ENCODE peak calls at places on chromosomes 11 and 22, in five cellular contexts. W, Q, H, U and T are unnamed samples.

GRCh38 chr11:134244593-134244992 is 8.6 kb downstream of the THYN1 start:
- DNase-seq in U (peak), H (peak), W (no peak), Q (no peak), T (peak)

GRCh38 chr22:38872831-38873248 is 824 bp upstream of the CBX6 start:
- DNase-seq in W (no peak), H (peak), U (peak), Q (peak), T (no peak)

GRCh38 chr22:37563153-37564081 is 3.1 kb downstream of the CDC42EP1 start:
- DNase-seq in U (peak), Q (peak), W (peak), H (peak), T (peak)

GRCh38 chr11:134565343-134565891 is 153.4 kb upstream of the B3GAT1 start:
- DNase-seq in H (no peak), W (no peak), Q (no peak), U (no peak), T (no peak)

GRCh38 chr11:66546966-66547661 is 411 bp downstream of the ACTN3 start:
- DNase-seq in W (no peak), U (no peak), H (no peak), Q (no peak), T (no peak)

GRCh38 chr11:66388746-66389386 is 17.3 kb upstream of the SLC29A2 start:
- DNase-seq in U (peak), W (peak), H (peak), Q (peak), T (peak)

GRCh38 chr11:72860010-72860409 is 45.8 kb downstream of the ATG16L2 start:
- DNase-seq in Q (no peak), H (no peak), W (no peak), U (no peak), T (no peak)

GRCh38 chr11:279040-279965 is 1.1 kb downstream of the NLRP6 start:
- DNase-seq in H (no peak), U (no peak), W (no peak), Q (no peak), T (no peak)

GRCh38 chr11:113906038-113906437 is 1.4 kb downstream of the HTR3B start:
- DNase-seq in U (peak), W (peak), H (peak), Q (peak), T (no peak)

GRCh38 chr22:19234126-19234896 is 55.8 kb upstream of the SLC25A1 start:
- DNase-seq in U (no peak), W (no peak), Q (no peak), H (no peak), T (no peak)

GRCh38 chr11:32706985-32707736 is 87.3 kb downstream of the CCDC73 start:
- DNase-seq in H (peak), W (peak), Q (peak), U (peak), T (no peak)

GRCh38 chr11:84901986-84902385 is 725.2 kb downstream of the DLG2 start:
- DNase-seq in U (peak), Q (no peak), H (peak), W (peak), T (no peak)

GRCh38 chr11:86918943-86919342 is 36.3 kb downstream of the FZD4 start:
- DNase-seq in Q (no peak), H (peak), W (no peak), U (no peak), T (no peak)

GRCh38 chr22:47625013-47625385 is 862.5 kb downstream of the TBC1D22A start:
- DNase-seq in H (no peak), W (no peak), U (no peak), Q (no peak), T (no peak)

GRCh38 chr22:47851586-47851985 is 1089.1 kb downstream of the TBC1D22A start:
- DNase-seq in W (no peak), Q (no peak), U (no peak), H (no peak), T (no peak)

GRCh38 chr11:114774599-114775365 is 96.5 kb downstream of the NXPE2 start:
- DNase-seq in U (peak), H (peak), Q (peak), W (peak), T (peak)

GRCh38 chr11:19595840-19596751 is 116.5 kb upstream of the NAV2 start:
- DNase-seq in W (peak), H (peak), Q (peak), U (peak), T (no peak)

GRCh38 chr11:111631666-111632039 is 29.4 kb downstream of the SIK2 start:
- DNase-seq in W (peak), H (peak), U (peak), Q (no peak), T (no peak)

GRCh38 chr22:45319319-45319675 is 9.6 kb downstream of the FAM118A start:
- DNase-seq in W (peak), Q (no peak), H (peak), U (peak), T (no peak)

GRCh38 chr11:128195057-128195751 is 392.2 kb downstream of the ETS1 start:
- DNase-seq in U (no peak), Q (no peak), H (peak), W (no peak), T (no peak)
- TF ChIP-seq CTCF in U (no peak), Q (no peak), H (peak), W (no peak), T (no peak)

DNA sequence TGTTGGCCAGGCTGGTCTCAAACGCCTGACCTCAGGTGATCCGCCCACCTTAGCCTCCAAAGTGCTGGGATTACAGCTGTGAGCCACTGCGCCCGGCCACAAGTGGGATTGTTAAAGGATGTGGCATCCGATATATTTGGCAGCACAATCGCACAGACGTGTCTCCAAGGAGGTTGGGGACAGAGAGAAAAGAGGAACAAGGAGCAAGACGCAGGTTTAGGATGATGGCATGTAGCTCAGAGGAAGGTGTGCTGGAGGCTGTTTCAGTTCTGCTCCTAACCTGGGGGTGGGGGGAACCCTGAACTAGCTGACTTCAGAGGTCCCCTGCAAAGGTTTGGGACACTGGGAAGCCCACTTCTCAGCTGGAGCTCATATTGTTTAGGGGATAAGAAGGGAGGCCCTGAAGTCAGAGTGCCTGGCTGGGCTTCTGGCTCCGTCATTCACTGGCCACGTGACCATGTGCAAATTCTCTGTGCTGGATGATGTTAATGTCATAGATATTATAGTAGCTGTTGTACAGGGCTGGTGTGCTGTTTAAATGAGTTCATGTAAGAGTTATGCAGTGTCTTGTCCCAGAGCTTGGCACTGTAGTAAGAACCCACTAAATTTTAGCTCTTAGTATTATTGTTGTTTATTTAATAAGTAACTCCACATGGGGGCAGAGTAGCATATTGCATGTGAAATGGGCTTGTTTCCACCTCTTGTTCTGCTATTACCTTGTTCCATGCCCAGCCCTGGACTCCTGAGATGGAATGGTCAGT is 129.7 kb downstream of the ST3GAL4 start:
- DNase-seq in U (peak), W (peak), Q (no peak), H (peak), T (no peak)
- TF ChIP-seq CTCF in U (peak), W (peak), Q (peak), H (peak), T (no peak)

GRCh38 chr11:44180107-44180506 is 84.6 kb downstream of the EXT2 start:
- DNase-seq in H (no peak), U (no peak), W (no peak), Q (no peak), T (no peak)

GRCh38 chr11:44179173-44179572 is 83.7 kb downstream of the EXT2 start:
- DNase-seq in W (no peak), U (peak), Q (no peak), H (peak), T (no peak)

GRCh38 chr11:44176541-44177213 is 81.2 kb downstream of the EXT2 start:
- DNase-seq in Q (no peak), U (no peak), H (no peak), W (no peak), T (no peak)

GRCh38 chr11:44177905-44178304 is 82.4 kb downstream of the EXT2 start:
- DNase-seq in U (no peak), H (no peak), Q (no peak), W (no peak), T (no peak)

GRCh38 chr11:44178381-44178780 is 82.9 kb downstream of the EXT2 start:
- DNase-seq in U (peak), Q (no peak), W (peak), H (peak), T (no peak)
- TF ChIP-seq CTCF in U (peak), Q (no peak), W (peak), H (peak), T (no peak)

GRCh38 chr11:40130427-40130826 is 1329.0 kb downstream of the LRRC4C start:
- DNase-seq in Q (no peak), U (no peak), H (no peak), W (no peak), T (no peak)

GRCh38 chr11:40129276-40129675 is 1330.2 kb downstream of the LRRC4C start:
- DNase-seq in H (peak), U (no peak), W (no peak), Q (no peak), T (no peak)

GRCh38 chr11:40125054-40125453 is 1334.4 kb downstream of the LRRC4C start:
- DNase-seq in H (no peak), U (no peak), Q (no peak), W (no peak), T (no peak)
- TF ChIP-seq CTCF in H (no peak), U (no peak), Q (no peak), W (no peak), T (no peak)

GRCh38 chr22:49993649-49994360 is 18.8 kb downstream of the IL17REL start:
- DNase-seq in H (no peak), W (no peak), Q (no peak), U (no peak), T (no peak)

GRCh38 chr22:49994361-49995058 is 18.1 kb downstream of the IL17REL start:
- DNase-seq in H (no peak), U (no peak), W (no peak), Q (no peak), T (no peak)

GRCh38 chr22:49991907-49992533 is 20.5 kb downstream of the IL17REL start:
- DNase-seq in W (no peak), H (no peak), Q (no peak), U (no peak), T (no peak)

GRCh38 chr22:49991167-49991566 is 21.4 kb downstream of the IL17REL start:
- DNase-seq in H (no peak), Q (no peak), U (no peak), W (no peak), T (no peak)

DNA sequence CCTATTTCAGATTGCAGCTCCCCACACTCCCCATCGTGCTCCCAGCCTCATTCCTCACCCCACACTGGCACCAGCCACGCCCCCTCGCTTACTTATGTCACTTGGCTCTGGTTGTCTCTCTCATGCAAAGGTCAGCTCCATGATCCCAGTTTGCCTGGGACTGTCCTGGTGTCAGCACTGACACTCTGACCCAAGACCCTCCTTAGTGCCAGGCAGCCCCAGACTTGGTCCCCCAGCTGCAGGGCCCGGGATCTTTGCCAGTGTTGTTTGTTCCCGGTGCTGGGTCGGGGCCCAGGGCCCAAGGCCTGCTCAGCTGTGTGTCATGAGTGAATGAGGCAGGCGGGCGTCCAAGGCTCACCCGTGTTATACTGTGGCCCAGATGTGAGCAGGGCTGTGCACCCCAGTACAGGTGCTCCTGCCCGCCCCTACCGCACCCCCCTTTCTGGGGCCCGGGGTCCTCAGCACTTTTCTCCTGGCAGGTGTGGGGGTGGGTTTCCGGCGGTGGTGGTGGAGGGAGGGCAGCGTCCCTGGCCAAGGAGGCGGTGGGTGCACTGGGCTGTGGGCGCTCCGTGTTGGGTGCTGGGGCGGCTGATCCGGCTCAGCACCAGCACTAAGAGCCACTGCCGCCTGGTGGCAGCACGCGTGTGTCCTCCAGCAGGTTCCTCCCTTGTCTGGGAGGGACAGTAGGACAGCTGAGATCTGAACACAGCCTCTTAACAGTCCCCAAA is 19.5 kb downstream of the IL17REL start:
- DNase-seq in W (no peak), H (peak), U (peak), Q (peak), T (peak)
- TF ChIP-seq CTCF in W (peak), H (peak), U (peak), Q (peak), T (peak)

DNA sequence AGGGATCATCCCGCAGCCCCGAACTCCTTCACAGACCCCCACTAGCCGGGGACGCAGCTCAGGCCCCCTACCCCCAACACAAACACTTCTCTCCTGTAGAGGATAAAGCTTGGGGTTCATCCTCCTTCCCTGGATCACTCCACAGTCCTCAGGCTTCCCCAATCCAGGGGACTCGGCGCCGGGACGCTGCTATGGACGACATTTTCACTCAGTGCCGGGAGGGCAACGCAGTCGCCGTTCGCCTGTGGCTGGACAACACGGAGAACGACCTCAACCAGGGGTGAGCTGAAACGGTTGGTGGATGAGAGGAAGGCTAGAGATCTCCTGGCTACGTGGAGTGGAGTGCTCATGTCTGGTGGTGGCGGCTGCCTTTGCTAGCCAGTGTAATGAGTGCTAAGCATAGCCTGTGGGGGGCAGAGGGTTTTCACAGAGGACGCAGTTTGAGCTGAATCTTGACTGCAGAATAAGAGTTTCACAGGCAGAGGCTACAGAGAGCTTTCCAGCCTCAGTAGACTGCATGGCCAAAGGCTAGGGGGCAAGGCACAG is 580 bp downstream of the ILK start:
- DNase-seq in W (no peak), U (peak), H (peak), Q (peak), T (peak)
- TF ChIP-seq CTCF in W (peak), U (peak), H (peak), Q (no peak), T (no peak)

GRCh38 chr11:74123008-74123448 is 47.8 kb downstream of the C2CD3 start:
- DNase-seq in W (no peak), U (peak), Q (peak), H (no peak), T (no peak)
- TF ChIP-seq CTCF in W (peak), U (peak), Q (no peak), H (peak), T (no peak)

GRCh38 chr22:27825174-27825573 is 23.6 kb upstream of the MN1 start:
- DNase-seq in U (no peak), W (no peak), H (no peak), Q (no peak), T (no peak)
- TF ChIP-seq CTCF in U (peak), W (no peak), H (peak), Q (peak), T (no peak)